ENCODE peak calls at places on chromosomes 16 and 17, in five cellular contexts. T is dorsolateral prefrontal cortex, C is ovary, U is keratinocyte, A is AG04450. G is an unnamed sample.

GRCh38 chr17:30379303-30380105 is 777 bp downstream of the CPD start:
- DNase-seq in C (peak), T (no peak), U (no peak), A (no peak), G (no peak)

GRCh38 chr17:38731526-38732294 is 1.6 kb downstream of the CISD3 start:
- DNase-seq in U (no peak), C (no peak), T (no peak), A (no peak), G (no peak)

GRCh38 chr17:82016061-82016874 is 6.4 kb downstream of the CENPX start:
- DNase-seq in U (no peak), A (no peak), T (no peak), C (no peak), G (no peak)

GRCh38 chr16:70809392-70810060 is 8.6 kb upstream of the VAC14 start:
- DNase-seq in T (no peak), C (no peak), U (no peak), A (no peak), G (no peak)

GRCh38 chr16:50861451-50861850 is 119.6 kb downstream of the CYLD start:
- DNase-seq in U (no peak), A (no peak), C (no peak), T (no peak), G (no peak)

GRCh38 chr17:37844158-37844976 is 79.8 kb upstream of the TBC1D3K start:
- DNase-seq in T (no peak), A (peak), U (no peak), C (no peak), G (no peak)

GRCh38 chr17:57832711-57833596 is 16.9 kb downstream of the MRPS23 start:
- DNase-seq in A (peak), U (no peak), C (peak), T (no peak), G (no peak)

GRCh38 chr17:39235555-39236221 is 9.9 kb upstream of the STAC2 start:
- DNase-seq in C (no peak), U (no peak), T (no peak), A (no peak), G (peak)

GRCh38 chr17:59383893-59384292 is 52.4 kb downstream of the YPEL2 start:
- DNase-seq in A (no peak), C (no peak), T (no peak), U (no peak), G (no peak)

GRCh38 chr16:66553223-66553622 is 847 bp downstream of the CKLF start:
- DNase-seq in C (no peak), T (no peak), A (no peak), U (no peak), G (no peak)

GRCh38 chr17:6948562-6948961 is 47.3 kb upstream of the ALOX12 start:
- DNase-seq in A (no peak), U (no peak), C (no peak), T (no peak), G (no peak)

GRCh38 chr16:66639091-66639885 is 34.8 kb downstream of the CMTM3 start:
- DNase-seq in T (no peak), A (no peak), U (no peak), C (no peak), G (no peak)

GRCh38 chr17:4074831-4075495 is 67.9 kb downstream of the ZZEF1 start:
- DNase-seq in C (no peak), T (no peak), A (peak), U (peak), G (no peak)

GRCh38 chr16:9625122-9625521 is 533.7 kb downstream of the HAPSTR1 start:
- DNase-seq in C (no peak), T (no peak), A (no peak), U (no peak), G (no peak)

GRCh38 chr17:20098314-20098713 is 89.2 kb downstream of the SPECC1 start:
- DNase-seq in U (no peak), T (no peak), A (no peak), C (no peak), G (no peak)

GRCh38 chr16:87186440-87186839 is 130.8 kb downstream of the C16orf95 start:
- DNase-seq in U (no peak), A (no peak), C (no peak), T (no peak), G (no peak)

GRCh38 chr17:49935526-49936210 is 33.3 kb upstream of the DLX4 start:
- DNase-seq in A (no peak), C (no peak), U (no peak), T (no peak), G (no peak)

GRCh38 chr17:48093341-48094045 is 7.8 kb downstream of the CBX1 start:
- DNase-seq in U (no peak), C (no peak), T (no peak), A (no peak), G (no peak)

GRCh38 chr17:35051183-35051578 is 12.3 kb downstream of the RFFL start:
- DNase-seq in U (no peak), T (no peak), C (no peak), A (no peak), G (no peak)

GRCh38 chr17:38584350-38584925 is 21.3 kb downstream of the SRCIN1 start:
- DNase-seq in C (no peak), U (no peak), A (no peak), T (no peak), G (no peak)

GRCh38 chr16:66269631-66270332 is 96.7 kb upstream of the CDH5 start:
- DNase-seq in A (no peak), T (no peak), U (no peak), C (peak), G (no peak)

GRCh38 chr17:63113167-63113566 is 147.1 kb downstream of the TANC2 start:
- DNase-seq in C (no peak), A (no peak), U (no peak), T (no peak), G (no peak)

GRCh38 chr17:44916781-44917241 is 1.5 kb upstream of the GFAP start:
- DNase-seq in A (no peak), U (no peak), T (peak), C (no peak), G (no peak)

GRCh38 chr17:43614560-43614959 is 47.2 kb downstream of the MEOX1 start:
- DNase-seq in U (no peak), T (no peak), C (no peak), A (no peak), G (no peak)

GRCh38 chr16:23729503-23730424 is 16.7 kb upstream of the ERN2 start:
- DNase-seq in C (no peak), A (peak), T (no peak), U (no peak), G (no peak)

GRCh38 chr16:1035066-1035415 is 37.5 kb upstream of the SSTR5 start:
- DNase-seq in T (peak), U (no peak), C (no peak), A (no peak), G (no peak)

GRCh38 chr16:79168321-79168720 is 432.2 kb downstream of the MAF start:
- DNase-seq in T (no peak), C (no peak), A (no peak), U (no peak), G (no peak)

GRCh38 chr16:84569382-84569987 is 48.4 kb downstream of the COTL1 start:
- DNase-seq in A (no peak), U (no peak), C (no peak), T (no peak), G (no peak)
- H3K27ac ChIP-seq in A (no peak), U (no peak), C (no peak), T (no peak), G (no peak)

GRCh38 chr16:59593256-59593655 is 859.1 kb upstream of the GOT2 start:
- DNase-seq in T (no peak), C (no peak), U (no peak), A (peak), G (peak)
- H3K27ac ChIP-seq in T (no peak), C (no peak), U (no peak), A (no peak), G (no peak)

DNA sequence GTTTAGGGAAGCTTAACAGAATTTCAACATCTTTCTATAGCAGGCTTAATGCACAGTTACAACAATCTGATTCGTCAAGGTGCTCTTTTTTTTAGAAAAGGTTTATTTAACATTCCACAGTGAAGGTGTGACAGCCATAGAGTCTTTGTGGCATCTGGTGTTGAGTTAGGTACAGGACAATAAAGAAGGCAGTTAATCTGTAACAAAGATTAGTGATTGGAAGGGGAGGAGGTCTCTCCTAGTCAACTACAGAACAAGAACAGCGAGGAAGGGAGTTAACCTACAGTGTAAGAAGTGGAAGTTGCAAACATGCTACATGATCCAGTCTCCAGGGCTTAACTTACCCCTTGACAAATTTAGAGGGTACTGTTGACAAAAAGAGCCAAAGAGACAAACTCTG is 3.0 kb upstream of the ZDHHC7 start:
- DNase-seq in A (no peak), T (no peak), U (no peak), C (no peak), G (no peak)
- H3K27ac ChIP-seq in A (no peak), T (no peak), U (no peak), C (no peak), G (no peak)

DNA sequence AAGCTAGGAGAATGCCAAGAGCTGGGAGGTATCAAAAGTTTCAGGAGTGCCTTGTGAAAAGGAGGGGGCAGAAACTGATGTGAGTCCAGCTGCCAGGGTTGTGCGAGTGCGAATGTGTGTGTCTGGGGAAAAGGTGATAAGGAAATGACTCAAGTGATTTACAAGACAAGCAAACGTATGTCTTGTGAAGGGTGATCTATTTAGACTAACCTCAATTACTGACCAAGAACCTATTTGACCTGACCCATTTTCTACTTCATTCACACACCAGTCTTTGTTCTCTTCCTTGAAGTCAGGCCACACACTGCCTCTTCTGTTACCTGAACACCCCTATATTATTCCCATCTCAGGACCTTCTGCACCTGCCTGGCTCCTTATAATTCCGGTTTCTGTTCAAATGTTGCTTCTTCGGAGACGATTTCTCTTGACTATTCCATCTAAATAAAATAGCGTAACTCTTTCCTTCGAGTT is 1.0 kb downstream of the GDE1 start:
- DNase-seq in T (no peak), U (no peak), A (no peak), C (no peak), G (peak)
- H3K27ac ChIP-seq in T (no peak), U (peak), A (peak), C (no peak), G (peak)